ENCODE peak calls at places on chromosomes 16 and 17, in seven cellular contexts. K is AG09309, S is astrocyte of the cerebellum, Z is HFF-Myc, J is mammary epithelial cell, T is A549, D is lower lobe of right lung. X is an unnamed sample.

GRCh38 chr17:29526322-29526721 is 40.5 kb downstream of the ABHD15 start:
- DNase-seq in K (no peak), S (no peak), Z (no peak), J (no peak), T (peak; percentile 52), D (no peak), X (no peak)

GRCh38 chr17:49015179-49015923 is 18.2 kb downstream of the IGF2BP1 start:
- DNase-seq in K (no peak), S (no peak), Z (no peak), J (no peak), T (no peak), D (no peak), X (no peak)

GRCh38 chr17:75518201-75518600 is 1.9 kb downstream of the TSEN54 start:
- DNase-seq in K (no peak), S (no peak), Z (no peak), J (no peak), T (no peak), D (no peak), X (no peak)

GRCh38 chr16:79677799-79678525 is 77.4 kb upstream of the MAF start:
- DNase-seq in K (no peak), S (no peak), Z (no peak), J (peak; percentile 66), T (no peak), D (no peak), X (no peak)

GRCh38 chr16:26118575-26118974 is 426.8 kb downstream of the HS3ST4 start:
- DNase-seq in K (no peak), S (no peak), Z (no peak), J (no peak), T (no peak), D (no peak), X (no peak)

GRCh38 chr17:38620551-38621277 is 15.0 kb upstream of the SRCIN1 start:
- DNase-seq in K (no peak), S (no peak), Z (no peak), J (no peak), T (no peak), D (no peak), X (no peak)

GRCh38 chr17:14779236-14779635 is 478.4 kb downstream of the HS3ST3B1 start:
- DNase-seq in K (no peak), S (no peak), Z (no peak), J (peak; percentile 41), T (no peak), D (no peak), X (no peak)

GRCh38 chr17:77090476-77090875 is 50.3 kb upstream of the SEC14L1 start:
- DNase-seq in K (no peak), S (no peak), Z (no peak), J (no peak), T (no peak), D (no peak), X (no peak)

GRCh38 chr17:75571197-75571884 is 16.3 kb upstream of the MYO15B start:
- DNase-seq in K (no peak), S (no peak), Z (no peak), J (no peak), T (no peak), D (peak; percentile 76), X (no peak)

GRCh38 chr16:22001591-22001990 is 675 bp upstream of the PDZD9 start:
- DNase-seq in K (peak; percentile 16), S (no peak), Z (no peak), J (peak; percentile 70), T (no peak), D (no peak), X (no peak)

GRCh38 chr17:28978016-28978415 is 26.7 kb upstream of the PHF12 start:
- DNase-seq in K (no peak), S (no peak), Z (no peak), J (no peak), T (no peak), D (no peak), X (no peak)

GRCh38 chr16:13453938-13454553 is 465.9 kb upstream of the ERCC4 start:
- DNase-seq in K (no peak), S (peak; percentile 29), Z (no peak), J (peak; percentile 48), T (peak; percentile 16), D (no peak), X (no peak)

GRCh38 chr17:73465130-73465529 is 153.3 kb upstream of the CDC42EP4 start:
- DNase-seq in K (no peak), S (no peak), Z (no peak), J (no peak), T (no peak), D (no peak), X (no peak)

GRCh38 chr16:4924593-4925378 is 12.2 kb downstream of the PPL start:
- DNase-seq in K (no peak), S (no peak), Z (no peak), J (peak; percentile 56), T (no peak), D (peak; percentile 85), X (no peak)

GRCh38 chr17:80882926-80883685 is 108.5 kb upstream of the CHMP6 start:
- DNase-seq in K (no peak), S (no peak), Z (no peak), J (no peak), T (no peak), D (peak; percentile 33), X (no peak)

GRCh38 chr17:4708436-4708835 is 2.0 kb upstream of the ARRB2 start:
- DNase-seq in K (no peak), S (no peak), Z (no peak), J (no peak), T (peak; percentile 60), D (no peak), X (no peak)

GRCh38 chr17:66764559-66764958 is 70.4 kb upstream of the CACNG5 start:
- DNase-seq in K (no peak), S (no peak), Z (no peak), J (no peak), T (no peak), D (no peak), X (no peak)

GRCh38 chr16:19753815-19754643 is 36.0 kb downstream of the IQCK start:
- DNase-seq in K (peak; percentile 35), S (peak; percentile 43), Z (no peak), J (no peak), T (peak; percentile 45), D (no peak), X (no peak)

GRCh38 chr16:2687531-2688308 is 5.4 kb downstream of the KCTD5 start:
- DNase-seq in K (no peak), S (no peak), Z (no peak), J (no peak), T (no peak), D (no peak), X (no peak)

GRCh38 chr16:48203974-48204824 is 39.9 kb upstream of the LONP2 start:
- DNase-seq in K (no peak), S (no peak), Z (no peak), J (no peak), T (peak; percentile 44), D (no peak), X (no peak)

GRCh38 chr17:77425791-77426641 is 285.2 kb downstream of the SEC14L1 start:
- DNase-seq in K (no peak), S (peak; percentile 69), Z (no peak), J (peak; percentile 82), T (peak; percentile 92), D (no peak), X (peak; percentile 51)

DNA sequence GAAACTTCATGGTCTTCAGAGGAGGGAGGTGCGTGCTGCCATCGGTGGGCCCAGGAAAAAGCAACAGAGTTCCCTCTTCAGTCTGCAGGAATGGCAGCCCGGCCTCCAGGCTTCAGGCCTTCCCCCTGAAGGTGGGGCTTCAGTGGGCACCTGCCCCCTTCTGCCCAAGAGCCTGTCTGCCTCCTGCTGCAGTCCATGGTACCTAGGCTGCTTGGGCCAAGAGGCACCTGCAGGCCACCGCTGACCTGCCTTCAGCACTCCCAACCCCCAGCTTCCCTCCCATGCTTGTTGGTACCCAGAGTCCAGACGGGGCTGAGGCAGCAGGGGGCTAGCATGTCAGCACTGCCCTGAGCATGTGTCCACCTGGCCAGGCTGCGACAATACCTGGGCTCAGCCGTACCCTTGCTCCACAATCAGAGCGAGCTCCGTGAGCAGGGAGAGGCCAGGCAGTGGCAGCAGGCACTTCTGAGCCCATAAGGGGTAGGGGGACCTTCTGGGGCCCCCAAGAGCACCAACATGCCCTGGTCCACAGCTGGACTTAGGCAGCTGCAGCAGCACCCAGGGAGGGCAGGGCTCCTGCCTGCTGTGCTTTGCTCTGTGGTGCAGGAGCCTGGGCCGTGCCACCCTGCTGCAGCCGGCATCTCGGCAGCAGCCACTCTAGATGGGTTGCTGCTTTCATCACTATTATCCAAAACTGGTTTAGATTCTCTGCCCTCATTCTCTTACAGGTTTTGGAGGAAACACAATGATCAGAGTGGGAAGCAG is 77.2 kb upstream of the AKTIP start:
- DNase-seq in K (no peak), S (no peak), Z (no peak), J (no peak), T (no peak), D (no peak), X (no peak)
- TF ChIP-seq CTCF in K (no peak), S (no peak), Z (no peak), J (no peak), T (no peak), D (no peak), X (no peak)

GRCh38 chr17:82846061-82846691 is 6.4 kb upstream of the ZNF750 start:
- DNase-seq in K (no peak), S (no peak), Z (no peak), J (no peak), T (no peak), D (no peak), X (no peak)
- TF ChIP-seq CTCF in K (no peak), S (no peak), Z (no peak), J (no peak), T (no peak), D (no peak), X (no peak)

GRCh38 chr17:50817142-50817751 is 18.1 kb upstream of the WFIKKN2 start:
- DNase-seq in K (no peak), S (no peak), Z (no peak), J (no peak), T (peak; percentile 43), D (peak; percentile 66), X (peak; percentile 56)
- TF ChIP-seq CTCF in K (peak; percentile 75), S (peak; percentile 66), Z (peak; percentile 85), J (peak; percentile 63), T (peak; percentile 91), D (peak; percentile 86), X (peak; percentile 73)

DNA sequence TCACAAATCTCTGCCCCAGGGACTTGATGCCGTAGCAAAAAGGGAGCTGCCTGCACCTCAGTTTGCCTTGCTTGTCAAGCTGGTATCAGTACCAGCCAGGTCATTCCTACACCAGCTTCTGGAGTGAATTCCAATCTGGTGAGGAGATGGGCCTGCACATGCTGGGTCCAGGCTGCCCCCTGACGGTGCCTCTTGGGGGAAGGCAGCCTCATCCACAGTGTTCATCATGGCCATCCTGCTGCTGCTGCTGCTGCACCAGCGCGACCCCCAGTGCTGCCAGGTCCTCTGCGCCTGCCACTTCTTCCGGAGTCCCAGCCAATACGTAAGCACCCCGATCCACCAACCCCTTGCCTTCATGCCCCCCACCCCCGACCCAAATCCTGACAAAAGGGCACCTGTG is 8.3 kb downstream of the MRPL27 start:
- DNase-seq in K (no peak), S (no peak), Z (no peak), J (no peak), T (no peak), D (no peak), X (no peak)
- TF ChIP-seq CTCF in K (peak; percentile 19), S (peak; percentile 14), Z (peak; percentile 16), J (no peak), T (no peak), D (no peak), X (no peak)

GRCh38 chr17:2054262-2054739 is 602 bp upstream of the HIC1 start:
- DNase-seq in K (no peak), S (no peak), Z (no peak), J (peak; percentile 44), T (peak; percentile 83), D (no peak), X (peak; percentile 53)
- TF ChIP-seq CTCF in K (no peak), S (no peak), Z (no peak), J (no peak), T (no peak), D (no peak), X (no peak)

GRCh38 chr17:32769846-32770245 is 107.1 kb downstream of the MYO1D start:
- DNase-seq in K (no peak), S (no peak), Z (no peak), J (peak; percentile 40), T (peak; percentile 38), D (no peak), X (no peak)
- TF ChIP-seq CTCF in K (no peak), S (no peak), Z (no peak), J (peak; percentile 49), T (peak; percentile 51), D (peak; percentile 13), X (no peak)

X was measured in natural killer cell.